ENCODE peak calls at places on chromosomes 4 and X, in four cellular contexts. W, C, Z and T are unnamed samples.

GRCh38 chrX:8879750-8880149 is 78.6 kb upstream of the FAM9A start:
- DNase-seq in W (no peak), C (peak), Z (peak), T (peak)

GRCh38 chrX:34562006-34562405 is 95.1 kb downstream of the TMEM47 start:
- DNase-seq in W (no peak), C (no peak), Z (no peak), T (no peak)

GRCh38 chr4:152258804-152259708 is 276.8 kb downstream of the FBXW7 start:
- DNase-seq in W (no peak), C (no peak), Z (no peak), T (peak)

GRCh38 chr4:80202784-80203553 is 5.7 kb downstream of the PRDM8 start:
- DNase-seq in W (no peak), C (no peak), Z (peak), T (no peak)

GRCh38 chrX:151085207-151085606 is 91.2 kb upstream of the GPR50 start:
- DNase-seq in W (no peak), C (no peak), Z (no peak), T (no peak)

GRCh38 chrX:56994375-56995270 is 718 bp downstream of the SPIN3 start:
- DNase-seq in W (no peak), C (peak), Z (no peak), T (no peak)

GRCh38 chr4:56626963-56627362 is 54.1 kb downstream of the HOPX start:
- DNase-seq in W (no peak), C (no peak), Z (no peak), T (peak)

GRCh38 chrX:103063918-103064434 is at the start of gene BEX1:
- DNase-seq in W (no peak), C (no peak), Z (peak), T (peak)

GRCh38 chrX:39162322-39162721 is 361.1 kb downstream of the MID1IP1 start:
- DNase-seq in W (no peak), C (no peak), Z (peak), T (no peak)

GRCh38 chrX:12159799-12160198 is 21.5 kb downstream of the FRMPD4 start:
- DNase-seq in W (no peak), C (no peak), Z (no peak), T (no peak)

GRCh38 chr4:174119051-174119450 is 164.4 kb downstream of the FBXO8 start:
- DNase-seq in W (no peak), C (no peak), Z (no peak), T (no peak)

GRCh38 chrX:19814240-19814639 is 73.2 kb downstream of the SH3KBP1 start:
- DNase-seq in W (no peak), C (peak), Z (peak), T (peak)

GRCh38 chr4:156303708-156304107 is 350.0 kb upstream of the CTSO start:
- DNase-seq in W (no peak), C (no peak), Z (no peak), T (no peak)

GRCh38 chr4:80045831-80046230 is 27.2 kb downstream of the ANTXR2 start:
- DNase-seq in W (no peak), C (no peak), Z (no peak), T (no peak)

GRCh38 chr4:84218002-84218401 is 281.1 kb downstream of the NKX6-1 start:
- DNase-seq in W (no peak), C (no peak), Z (no peak), T (no peak)

GRCh38 chrX:135453381-135453780 is 31.6 kb downstream of the SMIM10L2A start:
- DNase-seq in W (no peak), C (no peak), Z (peak), T (no peak)

GRCh38 chr4:146520894-146521542 is 722 bp downstream of the SLC10A7 start:
- DNase-seq in W (peak), C (peak), Z (no peak), T (peak)

GRCh38 chrX:42530027-42530426 is 247.9 kb downstream of the PPP1R2C start:
- DNase-seq in W (no peak), C (no peak), Z (no peak), T (no peak)

GRCh38 chrX:102934624-102935023 is 2.4 kb upstream of the RAB40AL start:
- DNase-seq in W (no peak), C (peak), Z (peak), T (peak)

GRCh38 chrX:124634363-124634762 is 288.0 kb downstream of the SH2D1A start:
- DNase-seq in W (no peak), C (no peak), Z (no peak), T (no peak)

GRCh38 chr4:52950226-52950625 is 88.1 kb downstream of the RASL11B start:
- DNase-seq in W (no peak), C (no peak), Z (no peak), T (no peak)

GRCh38 chr4:81481151-81481550 is 9.4 kb upstream of the RASGEF1B start:
- DNase-seq in W (no peak), C (no peak), Z (no peak), T (no peak)

GRCh38 chr4:56197387-56197786 is 189.9 kb downstream of the AASDH start:
- DNase-seq in W (no peak), C (no peak), Z (no peak), T (no peak)

GRCh38 chrX:136146614-136147319 is 566 bp upstream of the FHL1 start:
- DNase-seq in W (no peak), C (no peak), Z (peak), T (no peak)

GRCh38 chrX:56733459-56734046 is 4.5 kb downstream of the NBDY start:
- DNase-seq in W (no peak), C (peak), Z (peak), T (peak)

GRCh38 chr4:140069068-140069467 is 84.9 kb downstream of the MAML3 start:
- DNase-seq in W (no peak), C (no peak), Z (no peak), T (no peak)

GRCh38 chr4:997375-998071 is 4.3 kb upstream of the SLC26A1 start:
- DNase-seq in W (no peak), C (peak), Z (no peak), T (no peak)

GRCh38 chr4:22987861-22988260 is 295.1 kb downstream of the GBA3 start:
- DNase-seq in W (no peak), C (no peak), Z (no peak), T (no peak)

GRCh38 chrX:56600987-56601386 is 37.6 kb downstream of the UBQLN2 start:
- DNase-seq in W (no peak), C (no peak), Z (no peak), T (no peak)

GRCh38 chrX:13774696-13775095 is 40.1 kb downstream of the OFD1 start:
- DNase-seq in W (no peak), C (no peak), Z (no peak), T (no peak)

GRCh38 chr4:139014391-139015268 is 951 bp upstream of the NOCT start:
- DNase-seq in W (peak), C (peak), Z (no peak), T (peak)

GRCh38 chrX:154649864-154650510 is 3.4 kb downstream of the CTAG2 start:
- DNase-seq in W (no peak), C (no peak), Z (no peak), T (no peak)

GRCh38 chr4:41686893-41687292 is 61.6 kb downstream of the PHOX2B start:
- DNase-seq in W (no peak), C (no peak), Z (no peak), T (no peak)

GRCh38 chrX:2819345-2820130 is 9.2 kb upstream of the GYG2 start:
- DNase-seq in W (no peak), C (peak), Z (no peak), T (peak)

GRCh38 chrX:43266487-43266886 is 389.6 kb upstream of the MAOA start:
- DNase-seq in W (no peak), C (no peak), Z (no peak), T (no peak)

GRCh38 chr4:26015906-26016305 is 101.9 kb downstream of the SMIM20 start:
- DNase-seq in W (no peak), C (no peak), Z (no peak), T (no peak)

GRCh38 chrX:7072856-7073255 is 74.7 kb upstream of the STS start:
- DNase-seq in W (no peak), C (no peak), Z (no peak), T (no peak)

GRCh38 chrX:75522565-75523411 is at the start of gene ZDHHC15:
- DNase-seq in W (peak), C (no peak), Z (peak), T (no peak)

DNA sequence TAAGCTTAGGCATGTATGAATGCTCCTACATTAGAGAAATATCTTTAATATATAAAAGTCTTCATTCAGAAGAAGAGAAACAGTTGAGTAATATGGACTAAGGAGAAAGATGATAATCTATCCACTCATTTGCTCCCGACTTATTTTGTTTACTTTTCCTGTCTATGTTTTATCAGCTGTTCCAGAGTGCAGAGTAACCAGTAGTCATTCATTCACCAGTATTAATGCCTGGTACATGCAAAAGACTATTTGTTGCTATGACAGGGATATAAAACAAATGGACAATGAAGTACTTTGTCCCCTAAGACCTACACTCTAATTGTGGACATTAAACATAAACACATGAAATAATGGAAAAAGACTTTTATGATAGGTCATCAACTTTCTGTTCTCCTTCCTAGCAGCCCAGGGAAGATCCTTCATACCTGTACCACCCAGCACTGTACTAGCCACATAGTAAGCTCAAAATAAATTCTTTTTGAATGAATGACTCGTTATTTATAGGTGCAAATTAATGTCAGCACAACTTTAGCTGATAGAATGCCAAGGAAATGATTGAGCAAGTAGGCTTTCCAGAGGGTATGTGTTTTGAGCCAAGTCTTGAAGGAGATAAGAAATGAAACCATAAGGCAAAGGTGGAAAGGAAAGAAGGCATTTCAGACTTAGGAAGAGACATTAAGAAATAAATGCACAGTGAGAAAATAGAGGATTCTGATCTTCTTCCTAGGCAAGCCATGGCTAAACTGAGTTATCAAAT is 45.0 kb upstream of the IL13RA1 start:
- DNase-seq in W (no peak), C (no peak), Z (no peak), T (peak)
- TF ChIP-seq BRCA1 in W (no peak), C (no peak), Z (no peak), T (no peak)

GRCh38 chr4:111744847-111745246 is 400.4 kb upstream of the FAM241A start:
- DNase-seq in W (no peak), C (no peak), Z (no peak), T (no peak)

GRCh38 chr4:111754003-111754402 is 391.3 kb upstream of the FAM241A start:
- DNase-seq in W (no peak), C (no peak), Z (no peak), T (no peak)

DNA sequence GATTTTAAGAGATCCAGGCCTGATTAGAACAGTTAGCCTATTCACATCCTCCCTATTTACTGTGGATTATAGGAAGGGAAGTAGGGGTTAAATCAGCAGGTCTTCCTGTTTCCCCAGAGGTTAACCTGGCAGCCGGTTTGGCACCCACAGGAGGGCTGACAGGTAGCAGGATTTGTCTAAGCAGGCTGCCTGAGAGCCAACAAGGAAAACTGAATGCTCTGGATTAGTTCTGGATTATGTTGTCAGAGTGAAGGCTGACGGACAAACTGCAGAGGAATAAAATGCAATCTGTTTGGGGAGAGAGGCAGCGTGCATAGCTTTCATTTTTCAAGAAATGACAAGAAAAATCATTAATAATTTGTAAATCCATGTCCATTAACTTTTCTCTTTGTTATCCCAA is 397.1 kb upstream of the FAM241A start:
- DNase-seq in W (no peak), C (no peak), Z (peak), T (no peak)
- TF ChIP-seq BRCA1 in W (no peak), C (no peak), Z (no peak), T (no peak)

GRCh38 chr4:120691106-120691505 is 231.4 kb downstream of the PRDM5 start:
- DNase-seq in W (no peak), C (no peak), Z (no peak), T (no peak)

GRCh38 chr4:120693817-120694216 is 228.7 kb downstream of the PRDM5 start:
- DNase-seq in W (no peak), C (no peak), Z (no peak), T (no peak)

GRCh38 chr4:120691536-120691935 is 231.0 kb downstream of the PRDM5 start:
- DNase-seq in W (no peak), C (no peak), Z (no peak), T (no peak)

GRCh38 chr4:120694973-120695372 is 227.6 kb downstream of the PRDM5 start:
- DNase-seq in W (no peak), C (no peak), Z (no peak), T (no peak)

DNA sequence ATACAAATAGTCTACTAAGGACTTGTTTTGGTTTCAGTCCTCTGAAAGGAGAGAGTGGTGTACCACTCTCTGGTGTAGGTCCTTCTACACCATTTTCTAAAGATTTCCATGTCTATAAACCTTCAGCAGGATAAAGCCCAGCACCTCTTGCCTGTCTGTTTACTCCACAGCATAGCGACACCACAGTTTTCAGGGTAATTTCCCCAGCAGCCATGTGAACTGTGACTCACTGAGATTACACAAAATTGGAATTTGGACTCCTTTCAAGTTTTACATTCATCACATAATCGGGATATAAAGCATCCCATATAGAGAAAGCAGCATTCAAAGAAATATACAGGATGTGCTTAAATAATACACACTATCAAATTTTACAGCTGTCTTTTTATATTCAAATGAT is 229.6 kb downstream of the PRDM5 start:
- DNase-seq in W (no peak), C (no peak), Z (no peak), T (peak)
- TF ChIP-seq BRCA1 in W (no peak), C (no peak), Z (no peak), T (no peak)

GRCh38 chr4:77044458-77045124 is 31.2 kb downstream of the CCNI start:
- DNase-seq in W (peak), C (peak), Z (no peak), T (peak)

GRCh38 chr4:77043507-77044131 is 32.2 kb downstream of the CCNI start:
- DNase-seq in W (no peak), C (no peak), Z (no peak), T (no peak)

GRCh38 chr4:77045490-77045889 is 30.3 kb downstream of the CCNI start:
- DNase-seq in W (no peak), C (no peak), Z (no peak), T (no peak)

GRCh38 chr4:77050962-77051361 is 24.8 kb downstream of the CCNI start:
- DNase-seq in W (no peak), C (no peak), Z (no peak), T (no peak)

DNA sequence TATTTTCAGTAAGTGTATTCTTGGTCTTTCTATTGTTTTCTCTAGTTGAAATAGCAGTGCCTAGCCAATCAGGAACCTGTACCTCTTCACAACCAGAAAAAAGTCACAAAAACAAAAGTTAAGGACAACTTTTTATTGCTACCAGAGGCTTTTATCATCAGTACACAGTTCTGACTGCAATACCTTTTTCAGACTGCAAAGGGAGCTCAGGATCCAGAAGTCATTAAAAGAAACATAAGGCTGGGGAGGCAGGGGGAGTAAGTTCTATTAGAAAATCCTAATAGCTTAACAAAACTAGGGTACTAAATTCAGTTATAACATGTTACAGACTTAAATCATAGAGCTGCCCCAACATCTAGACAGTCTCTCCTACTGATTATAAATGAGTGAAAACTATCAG is 28.8 kb downstream of the CCNI start:
- DNase-seq in W (no peak), C (peak), Z (no peak), T (peak)
- TF ChIP-seq BRCA1 in W (no peak), C (no peak), Z (no peak), T (no peak)

GRCh38 chr4:11152684-11153083 is 276.0 kb downstream of the HS3ST1 start:
- DNase-seq in W (no peak), C (no peak), Z (no peak), T (no peak)
- TF ChIP-seq BRCA1 in W (no peak), C (no peak), Z (no peak), T (no peak)

GRCh38 chrX:129115935-129116334 is 407.4 kb downstream of the SMARCA1 start:
- DNase-seq in W (no peak), C (no peak), Z (no peak), T (peak)

GRCh38 chrX:129116651-129117050 is 406.6 kb downstream of the SMARCA1 start:
- DNase-seq in W (no peak), C (no peak), Z (no peak), T (peak)

DNA sequence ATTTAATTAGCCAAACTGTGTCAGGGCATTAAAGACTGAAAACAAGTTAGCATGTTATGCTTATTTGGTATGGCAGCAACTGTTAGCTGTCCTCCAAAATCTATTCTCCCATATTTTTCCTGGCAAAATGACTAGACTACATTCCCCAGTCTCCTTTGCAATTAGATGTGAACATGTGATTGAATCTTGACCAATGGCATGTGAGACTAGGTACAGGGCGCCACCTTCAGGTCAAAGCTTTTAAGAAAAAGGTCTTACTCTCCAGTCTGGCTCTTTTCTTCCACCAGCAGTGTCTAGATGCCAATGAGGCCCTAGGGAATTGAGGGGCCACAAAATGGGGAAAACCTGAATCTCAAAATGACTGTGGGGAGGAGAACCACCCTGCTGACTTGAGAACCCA is 408.2 kb downstream of the SMARCA1 start:
- DNase-seq in W (no peak), C (peak), Z (peak), T (peak)
- TF ChIP-seq BRCA1 in W (no peak), C (no peak), Z (no peak), T (no peak)